ENCODE peak calls at places on chromosomes 16 and 17, in ten cellular contexts. One of them, this sample, is unnamed.

GRCh38 chr17:32487460-32488176 is 825 bp downstream of the CDK5R1 start:
- DNase-seq in GM12878: no peak
- DNase-seq in prostate gland: no peak
- DNase-seq in erythroblast: peak; percentile 43
- DNase-seq in ovary: peak; percentile 55
- DNase-seq in body of pancreas: no peak
- DNase-seq in uterus: no peak
- DNase-seq in IMR-90: no peak
- DNase-seq in A549: no peak
- DNase-seq in transverse colon: no peak
- DNase-seq in this sample: no peak

GRCh38 chr17:75778861-75779249 is 5.8 kb upstream of the UNK start:
- DNase-seq in GM12878: no peak
- DNase-seq in prostate gland: no peak
- DNase-seq in erythroblast: no peak
- DNase-seq in uterus: no peak
- DNase-seq in IMR-90: peak; percentile 35
- DNase-seq in transverse colon: peak; percentile 70
- DNase-seq in ovary: no peak
- DNase-seq in A549: peak; percentile 55
- DNase-seq in body of pancreas: no peak
- DNase-seq in this sample: no peak

GRCh38 chr17:81239714-81240555 is 817 bp downstream of the NDUFAF8 start:
- DNase-seq in uterus: no peak
- DNase-seq in prostate gland: no peak
- DNase-seq in A549: peak; percentile 60
- DNase-seq in erythroblast: peak; percentile 60
- DNase-seq in body of pancreas: no peak
- DNase-seq in GM12878: no peak
- DNase-seq in transverse colon: no peak
- DNase-seq in IMR-90: peak; percentile 6
- DNase-seq in ovary: no peak
- DNase-seq in this sample: no peak

GRCh38 chr16:84024854-84025253 is 17.7 kb downstream of the SLC38A8 start:
- DNase-seq in prostate gland: no peak
- DNase-seq in IMR-90: peak; percentile 90
- DNase-seq in GM12878: no peak
- DNase-seq in uterus: no peak
- DNase-seq in ovary: no peak
- DNase-seq in transverse colon: no peak
- DNase-seq in A549: no peak
- DNase-seq in body of pancreas: no peak
- DNase-seq in erythroblast: no peak
- DNase-seq in this sample: peak; percentile 80

GRCh38 chr16:27193300-27193990 is 9.9 kb upstream of the KDM8 start:
- DNase-seq in prostate gland: no peak
- DNase-seq in uterus: no peak
- DNase-seq in GM12878: no peak
- DNase-seq in body of pancreas: no peak
- DNase-seq in ovary: no peak
- DNase-seq in IMR-90: no peak
- DNase-seq in erythroblast: no peak
- DNase-seq in transverse colon: no peak
- DNase-seq in A549: no peak
- DNase-seq in this sample: no peak

GRCh38 chr17:34434065-34434464 is 71.0 kb upstream of the CCL1 start:
- DNase-seq in uterus: no peak
- DNase-seq in prostate gland: no peak
- DNase-seq in body of pancreas: peak; percentile 19
- DNase-seq in ovary: no peak
- DNase-seq in GM12878: no peak
- DNase-seq in erythroblast: no peak
- DNase-seq in A549: no peak
- DNase-seq in IMR-90: no peak
- DNase-seq in transverse colon: no peak
- DNase-seq in this sample: no peak

GRCh38 chr16:4928227-4928626 is 8.7 kb downstream of the PPL start:
- DNase-seq in prostate gland: no peak
- DNase-seq in A549: no peak
- DNase-seq in body of pancreas: no peak
- DNase-seq in IMR-90: no peak
- DNase-seq in ovary: no peak
- DNase-seq in uterus: no peak
- DNase-seq in GM12878: no peak
- DNase-seq in transverse colon: no peak
- DNase-seq in erythroblast: no peak
- DNase-seq in this sample: no peak

GRCh38 chr16:17346774-17347569 is 123.8 kb downstream of the XYLT1 start:
- DNase-seq in erythroblast: no peak
- DNase-seq in IMR-90: no peak
- DNase-seq in ovary: no peak
- DNase-seq in A549: no peak
- DNase-seq in GM12878: peak; percentile 48
- DNase-seq in prostate gland: peak; percentile 59
- DNase-seq in body of pancreas: no peak
- DNase-seq in uterus: no peak
- DNase-seq in transverse colon: peak; percentile 75
- DNase-seq in this sample: no peak

GRCh38 chr17:68048996-68049395 is 13.5 kb downstream of the KPNA2 start:
- DNase-seq in A549: no peak
- DNase-seq in transverse colon: no peak
- DNase-seq in body of pancreas: no peak
- DNase-seq in prostate gland: no peak
- DNase-seq in erythroblast: peak; percentile 23
- DNase-seq in ovary: no peak
- DNase-seq in IMR-90: no peak
- DNase-seq in GM12878: no peak
- DNase-seq in uterus: no peak
- DNase-seq in this sample: no peak

GRCh38 chr16:54066451-54067056 is 220.0 kb downstream of the IRX3 start:
- DNase-seq in erythroblast: no peak
- DNase-seq in GM12878: no peak
- DNase-seq in ovary: no peak
- DNase-seq in IMR-90: peak; percentile 5
- DNase-seq in body of pancreas: peak; percentile 24
- DNase-seq in transverse colon: no peak
- DNase-seq in prostate gland: no peak
- DNase-seq in uterus: no peak
- DNase-seq in A549: no peak
- DNase-seq in this sample: peak; percentile 39

GRCh38 chr17:83064732-83065659 is 14.4 kb upstream of the METRNL start:
- DNase-seq in GM12878: no peak
- DNase-seq in erythroblast: no peak
- DNase-seq in ovary: peak; percentile 40
- DNase-seq in IMR-90: no peak
- DNase-seq in uterus: peak; percentile 30
- DNase-seq in prostate gland: peak; percentile 49
- DNase-seq in transverse colon: peak; percentile 76
- DNase-seq in A549: no peak
- DNase-seq in body of pancreas: peak; percentile 87
- DNase-seq in this sample: no peak

GRCh38 chr17:4427505-4427904 is 6.2 kb upstream of the SPNS3 start:
- DNase-seq in body of pancreas: no peak
- DNase-seq in transverse colon: no peak
- DNase-seq in prostate gland: no peak
- DNase-seq in ovary: no peak
- DNase-seq in A549: no peak
- DNase-seq in IMR-90: no peak
- DNase-seq in erythroblast: no peak
- DNase-seq in uterus: no peak
- DNase-seq in GM12878: no peak
- DNase-seq in this sample: no peak

GRCh38 chr16:66846266-66846665 is 2.1 kb downstream of the CA7 start:
- DNase-seq in ovary: no peak
- DNase-seq in transverse colon: no peak
- DNase-seq in IMR-90: no peak
- DNase-seq in prostate gland: no peak
- DNase-seq in GM12878: no peak
- DNase-seq in A549: no peak
- DNase-seq in body of pancreas: no peak
- DNase-seq in erythroblast: no peak
- DNase-seq in uterus: no peak
- DNase-seq in this sample: no peak

GRCh38 chr17:47778184-47778635 is 43.4 kb downstream of the OSBPL7 start:
- DNase-seq in ovary: no peak
- DNase-seq in A549: no peak
- DNase-seq in transverse colon: no peak
- DNase-seq in erythroblast: no peak
- DNase-seq in uterus: no peak
- DNase-seq in GM12878: no peak
- DNase-seq in prostate gland: no peak
- DNase-seq in IMR-90: no peak
- DNase-seq in body of pancreas: no peak
- DNase-seq in this sample: no peak

GRCh38 chr17:17108681-17109049 is 66.4 kb downstream of the MPRIP start:
- DNase-seq in transverse colon: peak; percentile 58
- DNase-seq in uterus: no peak
- DNase-seq in GM12878: no peak
- DNase-seq in erythroblast: no peak
- DNase-seq in A549: no peak
- DNase-seq in prostate gland: peak; percentile 55
- DNase-seq in body of pancreas: peak; percentile 63
- DNase-seq in IMR-90: no peak
- DNase-seq in ovary: no peak
- DNase-seq in this sample: no peak

DNA sequence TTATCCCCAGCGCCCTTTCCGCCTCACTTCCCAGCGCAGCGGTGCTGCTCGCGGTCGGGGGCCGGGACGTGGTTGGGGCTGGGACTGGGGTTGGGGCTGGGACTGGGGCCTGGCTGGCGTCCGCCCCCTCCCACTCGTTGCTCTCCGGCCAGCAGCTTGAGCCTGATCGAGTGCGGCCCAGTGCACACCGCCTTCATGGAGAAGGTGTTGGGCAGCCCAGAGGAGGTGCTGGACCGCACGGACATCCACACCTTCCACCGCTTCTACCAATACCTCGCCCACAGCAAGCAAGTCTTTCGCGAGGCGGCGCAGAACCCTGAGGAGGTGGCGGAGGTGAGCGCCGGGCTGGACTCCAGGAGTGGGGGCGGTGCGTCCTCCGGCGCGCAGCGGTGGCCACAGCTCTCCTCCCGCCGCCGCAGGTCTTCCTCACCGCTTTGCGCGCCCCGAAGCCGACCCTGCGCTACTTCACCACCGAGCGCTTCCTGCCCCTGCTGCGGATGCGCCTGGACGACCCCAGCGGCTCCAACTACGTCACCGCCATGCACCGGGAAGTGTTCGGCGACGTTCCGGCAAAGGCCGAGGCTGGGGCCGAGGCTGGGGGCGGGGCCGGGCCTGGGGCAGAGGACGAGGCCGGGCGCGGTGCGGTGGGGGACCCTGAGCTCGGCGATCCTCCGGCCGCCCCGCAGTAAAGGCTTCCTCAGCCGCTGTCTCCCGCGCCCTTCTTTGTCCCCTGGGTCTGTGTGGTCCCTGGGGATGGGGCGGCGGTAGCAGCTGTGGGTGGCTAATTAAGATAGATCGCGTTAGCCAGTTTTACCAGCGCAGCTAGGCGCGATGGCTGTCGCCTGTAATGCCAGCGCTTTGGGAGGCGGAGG is 1.8 kb downstream of the HSD17B1 start:
- DNase-seq in ovary: peak; percentile 94
- DNase-seq in A549: peak; percentile 88
- DNase-seq in erythroblast: peak; percentile 71
- DNase-seq in GM12878: no peak
- DNase-seq in prostate gland: peak; percentile 78
- DNase-seq in transverse colon: peak; percentile 92
- DNase-seq in IMR-90: peak; percentile 76
- DNase-seq in body of pancreas: peak; percentile 89
- DNase-seq in uterus: peak; percentile 88
- DNase-seq in this sample: peak; percentile 79
- TF ChIP-seq POLR2A in ovary: peak; percentile 83
- TF ChIP-seq POLR2A in A549: peak; percentile 88
- TF ChIP-seq POLR2A in erythroblast: peak; percentile 54
- TF ChIP-seq POLR2A in GM12878: peak; percentile 97
- TF ChIP-seq POLR2A in prostate gland: peak; percentile 75
- TF ChIP-seq POLR2A in transverse colon: peak; percentile 89
- TF ChIP-seq POLR2A in IMR-90: no peak
- TF ChIP-seq POLR2A in body of pancreas: peak; percentile 89
- TF ChIP-seq POLR2A in uterus: peak; percentile 66
- TF ChIP-seq POLR2A in this sample: peak; percentile 87

DNA sequence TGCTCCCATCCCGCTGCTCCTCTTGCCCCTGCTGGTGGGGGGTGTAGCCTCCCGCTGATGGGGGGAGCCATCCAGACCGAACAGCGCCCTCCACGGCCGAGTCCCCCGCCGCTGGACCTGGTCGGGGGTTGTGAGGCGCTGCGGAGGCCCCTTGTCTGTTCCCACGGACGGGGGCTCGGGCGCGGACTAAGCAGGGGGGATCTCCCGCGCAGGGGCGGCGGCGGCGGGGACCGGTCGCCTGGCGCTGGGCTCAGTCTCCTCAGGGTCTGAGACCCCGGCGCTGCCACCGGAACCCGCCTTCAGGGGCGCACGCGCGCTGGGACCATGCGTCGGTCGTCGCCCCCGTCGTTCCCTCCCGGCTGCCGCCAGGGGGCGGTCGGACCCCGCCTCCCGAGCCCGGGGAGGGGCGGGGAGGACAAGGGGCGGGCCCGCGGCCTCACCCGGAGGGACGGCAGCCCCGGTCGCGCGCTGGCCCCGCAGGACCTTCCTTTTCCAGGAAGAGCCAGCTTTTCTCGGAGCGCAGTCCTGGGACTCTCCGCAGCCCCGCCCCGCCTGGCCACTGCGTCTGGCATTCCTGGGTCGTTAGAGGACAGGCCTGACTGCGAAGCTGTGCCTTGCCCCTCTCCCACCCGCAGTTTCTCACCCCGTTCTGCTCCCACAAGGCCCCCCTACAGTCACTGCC is 6.3 kb upstream of the IL32 start:
- DNase-seq in GM12878: no peak
- DNase-seq in A549: peak; percentile 79
- DNase-seq in transverse colon: peak; percentile 92
- DNase-seq in ovary: peak; percentile 88
- DNase-seq in body of pancreas: peak; percentile 96
- DNase-seq in erythroblast: peak; percentile 84
- DNase-seq in prostate gland: peak; percentile 72
- DNase-seq in IMR-90: peak; percentile 81
- DNase-seq in uterus: peak; percentile 86
- DNase-seq in this sample: peak; percentile 92
- TF ChIP-seq POLR2A in GM12878: peak; percentile 71
- TF ChIP-seq POLR2A in A549: peak; percentile 53
- TF ChIP-seq POLR2A in transverse colon: peak; percentile 55
- TF ChIP-seq POLR2A in ovary: no peak
- TF ChIP-seq POLR2A in body of pancreas: peak; percentile 78
- TF ChIP-seq POLR2A in erythroblast: no peak
- TF ChIP-seq POLR2A in prostate gland: peak; percentile 19
- TF ChIP-seq POLR2A in IMR-90: peak; percentile 39
- TF ChIP-seq POLR2A in uterus: no peak
- TF ChIP-seq POLR2A in this sample: peak; percentile 18

GRCh38 chr16:26070595-26071170 is 378.9 kb downstream of the HS3ST4 start:
- DNase-seq in A549: no peak
- DNase-seq in body of pancreas: no peak
- DNase-seq in transverse colon: no peak
- DNase-seq in ovary: no peak
- DNase-seq in uterus: no peak
- DNase-seq in prostate gland: no peak
- DNase-seq in IMR-90: no peak
- DNase-seq in erythroblast: no peak
- DNase-seq in GM12878: no peak
- DNase-seq in this sample: no peak
- TF ChIP-seq POLR2A in A549: no peak
- TF ChIP-seq POLR2A in body of pancreas: no peak
- TF ChIP-seq POLR2A in transverse colon: no peak
- TF ChIP-seq POLR2A in ovary: no peak
- TF ChIP-seq POLR2A in uterus: no peak
- TF ChIP-seq POLR2A in prostate gland: no peak
- TF ChIP-seq POLR2A in IMR-90: no peak
- TF ChIP-seq POLR2A in erythroblast: no peak
- TF ChIP-seq POLR2A in GM12878: no peak
- TF ChIP-seq POLR2A in this sample: no peak

GRCh38 chr17:73582821-73583220 is 61.4 kb downstream of the SDK2 start:
- DNase-seq in IMR-90: no peak
- DNase-seq in body of pancreas: no peak
- DNase-seq in transverse colon: no peak
- DNase-seq in erythroblast: no peak
- DNase-seq in A549: no peak
- DNase-seq in uterus: no peak
- DNase-seq in prostate gland: no peak
- DNase-seq in GM12878: no peak
- DNase-seq in ovary: no peak
- DNase-seq in this sample: no peak
- TF ChIP-seq POLR2A in IMR-90: no peak
- TF ChIP-seq POLR2A in body of pancreas: no peak
- TF ChIP-seq POLR2A in transverse colon: no peak
- TF ChIP-seq POLR2A in erythroblast: no peak
- TF ChIP-seq POLR2A in A549: no peak
- TF ChIP-seq POLR2A in uterus: no peak
- TF ChIP-seq POLR2A in prostate gland: no peak
- TF ChIP-seq POLR2A in GM12878: no peak
- TF ChIP-seq POLR2A in ovary: no peak
- TF ChIP-seq POLR2A in this sample: no peak

This sample was measured in H54.